ENCODE peak calls at places on chromosomes 12 and 14, in nine cellular contexts. Q is mucosa of descending colon; V is lung; X is GM03348; G is adrenal gland; C is AG04450; J is CD8-positive, alpha-beta memory T cell; I is stimulated activated CD8-positive, alpha-beta memory T cell treated with anti-CD3 and anti-CD28 coated beads, Interleukin-2, amount 100 ng/mL, for 48 hours; L is PC-3. O is an unnamed sample.

GRCh38 chr12:92059976-92060375 is 85.7 kb downstream of the BTG1 start:
- DNase-seq in Q (no peak), V (no peak), X (peak; percentile 74), G (no peak), C (no peak), J (no peak), I (no peak), L (peak; percentile 59), O (peak; percentile 81)

GRCh38 chr14:22391908-22392307 is 197.1 kb downstream of the DAD1 start:
- DNase-seq in Q (no peak), V (peak; percentile 74), X (peak; percentile 65), G (peak; percentile 85), C (peak; percentile 37), J (no peak), I (no peak), L (peak; percentile 85), O (peak; percentile 81)

GRCh38 chr14:90828642-90829487 is 12.6 kb upstream of the TTC7B start:
- DNase-seq in Q (no peak), V (no peak), X (no peak), G (peak; percentile 67), C (no peak), J (peak; percentile 34), I (no peak), L (no peak), O (no peak)

GRCh38 chr14:90274019-90274418 is 17.7 kb downstream of the PSMC1 start:
- DNase-seq in Q (no peak), V (no peak), X (no peak), G (peak; percentile 53), C (no peak), J (no peak), I (no peak), L (no peak), O (no peak)

GRCh38 chr12:57631566-57632368 is 1.2 kb downstream of the B4GALNT1 start:
- DNase-seq in Q (no peak), V (no peak), X (peak; percentile 24), G (peak; percentile 23), C (no peak), J (no peak), I (no peak), L (no peak), O (no peak)

GRCh38 chr14:103867523-103867953 is 20.2 kb upstream of the PPP1R13B start:
- DNase-seq in Q (no peak), V (peak; percentile 51), X (no peak), G (peak; percentile 81), C (no peak), J (no peak), I (no peak), L (no peak), O (peak; percentile 36)

GRCh38 chr14:51308872-51309271 is 68.8 kb downstream of the TMX1 start:
- DNase-seq in Q (no peak), V (no peak), X (no peak), G (no peak), C (no peak), J (no peak), I (no peak), L (no peak), O (no peak)

GRCh38 chr12:115020091-115020490 is 336.1 kb upstream of the TBX3 start:
- DNase-seq in Q (no peak), V (no peak), X (no peak), G (no peak), C (no peak), J (no peak), I (no peak), L (no peak), O (no peak)

GRCh38 chr14:73461478-73462077 is 3.2 kb upstream of the NUMB start:
- DNase-seq in Q (no peak), V (peak; percentile 13), X (no peak), G (no peak), C (no peak), J (no peak), I (no peak), L (no peak), O (no peak)

GRCh38 chr14:71488703-71489141 is 443.5 kb upstream of the RGS6 start:
- DNase-seq in Q (no peak), V (no peak), X (peak; percentile 41), G (no peak), C (peak; percentile 75), J (no peak), I (no peak), L (no peak), O (peak; percentile 71)

GRCh38 chr14:97276573-97276972 is 479.4 kb downstream of the VRK1 start:
- DNase-seq in Q (no peak), V (no peak), X (no peak), G (no peak), C (no peak), J (no peak), I (no peak), L (peak; percentile 71), O (no peak)

GRCh38 chr14:76834296-76834695 is 8.1 kb downstream of the LRRC74A start:
- DNase-seq in Q (no peak), V (no peak), X (no peak), G (no peak), C (no peak), J (no peak), I (no peak), L (no peak), O (no peak)

GRCh38 chr12:12051668-12052067 is 19.1 kb upstream of the BCL2L14 start:
- DNase-seq in Q (no peak), V (no peak), X (no peak), G (no peak), C (no peak), J (no peak), I (no peak), L (no peak), O (no peak)

GRCh38 chr12:52618866-52619265 is 507 bp upstream of the KRT73 start:
- DNase-seq in Q (no peak), V (peak; percentile 11), X (no peak), G (no peak), C (no peak), J (no peak), I (no peak), L (no peak), O (no peak)

GRCh38 chr12:98595152-98595988 is 1.9 kb downstream of the SLC25A3 start:
- DNase-seq in Q (no peak), V (no peak), X (peak; percentile 56), G (no peak), C (peak; percentile 29), J (peak; percentile 25), I (no peak), L (peak; percentile 70), O (peak; percentile 79)

GRCh38 chr12:88952543-88952942 is 372.3 kb upstream of the KITLG start:
- DNase-seq in Q (no peak), V (no peak), X (no peak), G (no peak), C (no peak), J (no peak), I (no peak), L (peak; percentile 60), O (peak; percentile 32)

GRCh38 chr14:95067526-95067925 is 89.8 kb downstream of the DICER1 start:
- DNase-seq in Q (no peak), V (no peak), X (no peak), G (no peak), C (no peak), J (no peak), I (no peak), L (no peak), O (no peak)

GRCh38 chr12:48930475-48930874 is 5.2 kb upstream of the FKBP11 start:
- DNase-seq in Q (no peak), V (no peak), X (no peak), G (no peak), C (no peak), J (no peak), I (no peak), L (no peak), O (no peak)

GRCh38 chr14:79802096-79802495 is 409.2 kb downstream of the DIO2 start:
- DNase-seq in Q (no peak), V (no peak), X (no peak), G (no peak), C (no peak), J (no peak), I (no peak), L (no peak), O (no peak)

GRCh38 chr12:111578276-111578970 is 20.7 kb downstream of the ATXN2 start:
- DNase-seq in Q (no peak), V (no peak), X (peak; percentile 38), G (no peak), C (peak; percentile 51), J (no peak), I (no peak), L (peak; percentile 84), O (peak; percentile 58)

GRCh38 chr12:53743277-53744129 is 8.3 kb downstream of the CISTR start:
- DNase-seq in Q (no peak), V (peak; percentile 64), X (peak; percentile 87), G (peak; percentile 72), C (no peak), J (peak; percentile 59), I (no peak), L (peak; percentile 85), O (peak; percentile 66)

GRCh38 chr12:27085654-27086053 is 3.3 kb upstream of the C12orf71 start:
- DNase-seq in Q (no peak), V (no peak), X (no peak), G (no peak), C (no peak), J (no peak), I (no peak), L (no peak), O (no peak)

GRCh38 chr12:85424581-85425348 is 144.7 kb downstream of the ALX1 start:
- DNase-seq in Q (no peak), V (no peak), X (peak; percentile 19), G (no peak), C (no peak), J (no peak), I (no peak), L (peak; percentile 66), O (peak; percentile 36)

GRCh38 chr12:795305-795704 is 42.9 kb downstream of the WNK1 start:
- DNase-seq in Q (no peak), V (no peak), X (no peak), G (no peak), C (no peak), J (no peak), I (peak; percentile 44), L (no peak), O (no peak)